ENCODE peak calls at places on chromosomes 2 and 18, in six cellular contexts. Z is spleen, F is breast epithelium, K is stomach, S is H1, N is HCT116. L is an unnamed sample.

GRCh38 chr2:159894145-159894838 is 96.3 kb upstream of the CD302 start:
- DNase-seq in N (no peak), F (peak; percentile 60), K (no peak), S (no peak), Z (no peak), L (no peak)

GRCh38 chr2:163367825-163368582 is 367.8 kb downstream of the FIGN start:
- DNase-seq in F (no peak), S (no peak), K (no peak), Z (no peak), N (no peak), L (no peak)

GRCh38 chr2:127047054-127047453 is 59.9 kb downstream of the BIN1 start:
- DNase-seq in F (no peak), N (no peak), K (peak; percentile 21), Z (peak; percentile 71), S (no peak), L (no peak)

GRCh38 chr2:85770786-85771409 is 17.1 kb downstream of the ATOH8 start:
- DNase-seq in N (no peak), S (no peak), F (no peak), Z (no peak), K (no peak), L (no peak)

GRCh38 chr2:33212151-33212550 is 264.3 kb upstream of the RASGRP3 start:
- DNase-seq in Z (no peak), K (no peak), F (no peak), S (no peak), N (no peak), L (no peak)

GRCh38 chr2:37365669-37366068 is 21.2 kb downstream of the QPCT start:
- DNase-seq in K (no peak), S (no peak), F (no peak), N (no peak), Z (no peak), L (no peak)

GRCh38 chr2:222440670-222441422 is 16.5 kb downstream of the SGPP2 start:
- DNase-seq in N (no peak), Z (no peak), K (no peak), S (no peak), F (no peak), L (no peak)

GRCh38 chr2:79414690-79415089 is 98.2 kb upstream of the CTNNA2 start:
- DNase-seq in K (no peak), F (no peak), Z (no peak), N (no peak), S (no peak), L (no peak)

GRCh38 chr2:214550774-214551173 is 139.9 kb downstream of the VWC2L start:
- DNase-seq in F (no peak), S (no peak), N (no peak), K (no peak), Z (no peak), L (no peak)

GRCh38 chr18:13570856-13571495 is 155.4 kb downstream of the FAM210A start:
- DNase-seq in F (no peak), N (no peak), S (no peak), K (no peak), Z (no peak), L (no peak)

GRCh38 chr2:25420820-25421237 is 79.1 kb upstream of the DNMT3A start:
- DNase-seq in N (no peak), F (no peak), K (no peak), S (no peak), Z (no peak), L (no peak)

GRCh38 chr2:25421746-25422431 is 80.2 kb upstream of the DNMT3A start:
- DNase-seq in K (no peak), N (no peak), S (no peak), Z (no peak), F (no peak), L (no peak)

GRCh38 chr2:25419678-25420242 is 78.0 kb upstream of the DNMT3A start:
- DNase-seq in K (no peak), F (no peak), Z (no peak), S (no peak), N (no peak), L (peak; percentile 42)

GRCh38 chr2:25418944-25419677 is 77.4 kb upstream of the DNMT3A start:
- DNase-seq in N (no peak), Z (no peak), K (no peak), S (no peak), F (no peak), L (no peak)

DNA sequence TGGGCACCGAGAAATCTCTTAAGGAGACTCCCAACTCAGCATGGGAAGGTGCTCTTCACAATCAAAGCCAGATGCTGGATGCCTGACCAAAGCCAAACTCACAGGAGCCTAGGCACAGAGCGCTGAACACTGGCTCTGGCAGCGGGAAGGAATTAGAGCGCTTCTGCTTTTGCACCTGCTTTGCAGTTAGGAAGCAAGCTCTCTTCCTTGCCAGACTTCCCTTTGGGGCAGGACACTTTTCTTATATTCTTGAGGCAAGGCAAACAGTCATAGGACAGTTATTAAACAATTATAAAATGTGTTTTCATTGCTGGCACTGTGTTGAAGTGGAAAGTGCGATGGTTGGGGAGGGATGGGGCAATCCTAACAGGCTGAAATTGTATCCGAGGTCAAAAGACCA is 79.6 kb upstream of the DNMT3A start:
- DNase-seq in Z (no peak), S (no peak), F (no peak), N (no peak), K (no peak), L (no peak)
- TF ChIP-seq POLR2A in Z (no peak), S (no peak), F (no peak), N (no peak), K (no peak), L (no peak)

GRCh38 chr2:202088777-202089176 is 15.7 kb downstream of the KIAA2012 start:
- DNase-seq in S (no peak), N (no peak), Z (no peak), K (no peak), F (no peak), L (no peak)

GRCh38 chr2:202096736-202097135 is 23.7 kb downstream of the KIAA2012 start:
- DNase-seq in F (no peak), N (no peak), S (no peak), Z (no peak), K (no peak), L (no peak)

GRCh38 chr2:202090530-202090929 is 17.5 kb downstream of the KIAA2012 start:
- DNase-seq in S (no peak), F (no peak), Z (no peak), N (no peak), K (no peak), L (no peak)

DNA sequence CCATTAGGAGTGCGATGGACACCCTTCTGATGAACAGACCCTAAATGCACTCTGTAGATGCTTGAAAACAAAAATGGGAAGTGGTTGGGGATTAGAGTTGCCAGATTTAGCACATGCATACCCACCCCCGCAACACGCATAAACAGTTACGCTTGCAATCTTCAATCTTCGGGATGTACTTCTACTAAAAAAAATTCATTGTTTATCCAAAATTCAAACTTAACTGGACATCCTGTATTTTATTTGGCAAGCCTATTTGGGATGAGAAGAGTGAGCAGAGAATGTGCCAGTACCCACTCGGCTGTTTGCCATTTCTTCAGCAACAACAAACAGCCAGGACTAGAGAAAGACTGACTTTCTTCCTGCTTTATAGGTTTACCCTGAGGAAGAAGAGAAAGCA is 18.4 kb downstream of the KIAA2012 start:
- DNase-seq in F (peak; percentile 48), K (no peak), N (no peak), Z (no peak), S (no peak), L (no peak)
- TF ChIP-seq POLR2AphosphoS5 in F (no peak), K (no peak), N (no peak), Z (no peak), S (no peak), L (no peak)

DNA sequence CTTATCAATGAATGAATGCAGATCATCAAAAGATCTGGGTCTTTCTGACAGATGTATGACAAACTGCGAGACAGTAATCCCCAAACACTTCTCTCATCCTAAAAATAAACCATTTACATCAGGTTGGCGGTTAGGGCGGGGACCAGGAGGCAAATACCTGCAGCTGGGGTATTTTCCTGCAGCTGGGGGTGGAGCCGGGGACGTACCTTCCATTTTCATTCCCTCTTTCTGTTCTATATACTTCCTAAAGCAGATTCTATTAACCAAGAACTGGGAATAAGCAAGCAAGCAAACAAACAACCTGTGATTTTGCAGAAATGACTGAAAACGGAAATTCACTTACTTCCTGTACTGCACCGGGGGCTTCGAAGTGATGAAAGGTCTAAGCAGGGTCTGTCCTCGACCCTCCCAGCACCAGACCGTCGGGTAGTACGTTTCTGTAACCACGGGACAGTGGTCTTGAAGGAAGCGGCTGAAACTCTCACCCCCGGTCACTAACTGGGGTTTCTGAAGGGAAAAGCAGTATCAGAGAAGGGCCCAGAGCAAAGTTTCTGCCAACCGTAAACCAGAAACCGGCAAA is 1.2 kb downstream of the ABHD3 start:
- DNase-seq in N (no peak), Z (no peak), K (peak; percentile 34), S (no peak), F (no peak), L (peak; percentile 25)
- TF ChIP-seq POLR2A in N (no peak), Z (no peak), K (no peak), S (no peak), F (no peak), L (no peak)

GRCh38 chr2:231399853-231400667 is 4.5 kb downstream of the B3GNT7 start:
- DNase-seq in S (no peak), N (no peak), K (peak; percentile 64), Z (peak; percentile 73), F (no peak), L (no peak)
- TF ChIP-seq POLR2AphosphoS5 in S (no peak), N (no peak), K (no peak), Z (peak; percentile 43), F (no peak), L (no peak)

DNA sequence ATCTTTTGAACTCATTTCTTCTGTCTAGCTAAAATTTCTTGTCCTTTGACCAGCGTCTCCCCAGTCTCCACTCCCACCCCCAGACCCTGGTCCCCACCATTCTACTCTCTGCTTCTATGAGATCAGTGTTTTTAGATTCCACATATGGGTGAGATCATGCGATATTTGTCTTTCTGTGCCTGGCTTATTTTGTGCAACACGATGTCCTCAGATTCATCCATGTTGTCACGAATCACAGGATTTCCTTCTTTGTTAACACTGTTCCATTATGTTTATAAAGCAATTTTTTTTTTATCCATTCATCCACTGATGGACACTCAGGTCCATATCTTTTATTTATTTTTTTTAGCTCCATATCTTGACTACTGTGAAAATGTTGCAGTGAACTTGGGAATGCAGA is 16.0 kb upstream of the ACYP2 start:
- DNase-seq in Z (no peak), S (no peak), K (no peak), F (no peak), N (no peak), L (no peak)
- TF ChIP-seq POLR2A in Z (no peak), S (no peak), K (no peak), F (no peak), N (no peak), L (no peak)

DNA sequence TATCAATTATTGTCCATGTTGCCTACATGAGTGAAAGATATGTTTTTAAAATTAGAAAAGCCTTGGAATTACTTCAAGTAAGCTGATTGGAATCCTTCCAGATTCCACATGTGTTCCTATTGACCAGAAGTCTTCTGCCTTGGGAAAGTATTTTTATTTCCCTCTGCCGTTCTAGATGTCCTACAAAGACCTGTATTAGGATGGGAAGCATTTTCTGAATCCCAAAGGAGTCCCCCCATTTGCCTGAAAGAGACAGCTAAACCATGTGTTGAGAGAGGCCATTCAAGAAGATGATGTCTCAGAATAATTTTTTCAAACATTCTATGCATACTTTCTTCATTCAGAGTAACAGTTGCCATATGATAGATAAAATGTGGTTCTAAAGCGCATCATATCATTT is 19.0 kb upstream of the MYO1B start:
- DNase-seq in S (no peak), Z (no peak), N (no peak), F (no peak), K (no peak), L (no peak)
- TF ChIP-seq POLR2AphosphoS5 in S (no peak), Z (no peak), N (no peak), F (no peak), K (no peak), L (no peak)